ENCODE peak calls at places on chromosomes 4 and X, in eight cellular contexts. Q is neuronal stem cell, S is brain microvascular endothelial cell, X is epithelial cell of esophagus, T is hepatocyte, D is mesenchymal stem cell, V is lung, W is right lobe of liver. U is an unnamed sample.

GRCh38 chr4:110808371-110808878 is 185.5 kb upstream of the PITX2 start:
- DNase-seq in Q (no peak), S (peak), X (peak), T (no peak), D (peak), V (no peak), W (no peak), U (peak)

GRCh38 chrX:72461288-72461687 is 111.4 kb downstream of the HDAC8 start:
- DNase-seq in Q (no peak), S (no peak), X (no peak), T (no peak), D (no peak), V (no peak), W (no peak), U (no peak)

GRCh38 chr4:159926871-159927270 is 824.0 kb downstream of the RAPGEF2 start:
- DNase-seq in Q (no peak), S (no peak), X (peak), T (no peak), D (no peak), V (no peak), W (no peak), U (peak)

GRCh38 chr4:152454398-152455011 is 81.4 kb downstream of the FBXW7 start:
- DNase-seq in Q (no peak), S (no peak), X (peak), T (peak), D (peak), V (no peak), W (no peak), U (peak)

GRCh38 chrX:141133272-141133671 is 43.7 kb downstream of the LDOC1 start:
- DNase-seq in Q (no peak), S (no peak), X (peak), T (no peak), D (no peak), V (no peak), W (no peak), U (no peak)

GRCh38 chr4:146338512-146338911 is 124.2 kb downstream of the REELD1 start:
- DNase-seq in Q (no peak), S (no peak), X (no peak), T (no peak), D (no peak), V (no peak), W (no peak), U (no peak)

GRCh38 chr4:128863314-128864075 is 54.0 kb downstream of the JADE1 start:
- DNase-seq in Q (peak), S (peak), X (peak), T (peak), D (peak), V (peak), W (peak), U (peak)

GRCh38 chr4:56321246-56321645 is 66.0 kb downstream of the AASDH start:
- DNase-seq in Q (no peak), S (no peak), X (no peak), T (no peak), D (no peak), V (no peak), W (no peak), U (no peak)

GRCh38 chr4:182968917-182969650 is 51.9 kb upstream of the DCTD start:
- DNase-seq in Q (no peak), S (no peak), X (no peak), T (no peak), D (no peak), V (no peak), W (no peak), U (no peak)

GRCh38 chr4:86117781-86118302 is 242.0 kb downstream of the MAPK10 start:
- DNase-seq in Q (no peak), S (peak), X (peak), T (peak), D (no peak), V (no peak), W (no peak), U (peak)

GRCh38 chrX:20263474-20263873 is 3.2 kb downstream of the RPS6KA3 start:
- DNase-seq in Q (no peak), S (peak), X (peak), T (no peak), D (peak), V (no peak), W (no peak), U (peak)

GRCh38 chr4:129804458-129804981 is 708.6 kb downstream of the C4orf33 start:
- DNase-seq in Q (no peak), S (no peak), X (no peak), T (no peak), D (no peak), V (no peak), W (no peak), U (no peak)

GRCh38 chr4:22473268-22473667 is 42.6 kb downstream of the ADGRA3 start:
- DNase-seq in Q (no peak), S (peak), X (peak), T (no peak), D (peak), V (no peak), W (no peak), U (peak)

GRCh38 chr4:15696866-15697265 is 6.0 kb upstream of the BST1 start:
- DNase-seq in Q (no peak), S (no peak), X (no peak), T (no peak), D (no peak), V (no peak), W (no peak), U (no peak)

GRCh38 chrX:150363561-150364346 is 637 bp downstream of the MAMLD1 start:
- DNase-seq in Q (no peak), S (no peak), X (peak), T (peak), D (peak), V (peak), W (peak), U (peak)

GRCh38 chr4:149120331-149121014 is 678.3 kb upstream of the NR3C2 start:
- DNase-seq in Q (no peak), S (peak), X (no peak), T (no peak), D (peak), V (no peak), W (no peak), U (peak)

GRCh38 chr4:88027611-88028608 is 20.5 kb downstream of the PKD2 start:
- DNase-seq in Q (no peak), S (peak), X (peak), T (peak), D (peak), V (no peak), W (no peak), U (peak)

GRCh38 chrX:130173190-130173895 is 1.6 kb downstream of the RAB33A start:
- DNase-seq in Q (no peak), S (peak), X (peak), T (no peak), D (peak), V (no peak), W (no peak), U (peak)

GRCh38 chr4:101419324-101420135 is 72.2 kb upstream of the PPP3CA start:
- DNase-seq in Q (peak), S (no peak), X (no peak), T (peak), D (peak), V (no peak), W (no peak), U (peak)

GRCh38 chrX:15916704-15917084 is 62.1 kb upstream of the AP1S2 start:
- DNase-seq in Q (no peak), S (no peak), X (no peak), T (no peak), D (no peak), V (no peak), W (no peak), U (peak)

GRCh38 chr4:85823295-85823694 is 348.3 kb downstream of the ARHGAP24 start:
- DNase-seq in Q (no peak), S (no peak), X (peak), T (no peak), D (no peak), V (no peak), W (no peak), U (peak)

GRCh38 chrX:107826286-107827136 is 845 bp downstream of the MID2 start:
- DNase-seq in Q (peak), S (peak), X (peak), T (peak), D (peak), V (no peak), W (peak), U (peak)

GRCh38 chrX:18351774-18352173 is 2.7 kb downstream of the SCML2 start:
- DNase-seq in Q (no peak), S (no peak), X (no peak), T (no peak), D (no peak), V (no peak), W (no peak), U (no peak)

GRCh38 chr4:116480486-116480990 is 604.8 kb downstream of the TRAM1L1 start:
- DNase-seq in Q (no peak), S (no peak), X (no peak), T (no peak), D (no peak), V (no peak), W (no peak), U (no peak)

GRCh38 chrX:87064522-87064921 is 453.1 kb upstream of the KLHL4 start:
- DNase-seq in Q (no peak), S (no peak), X (no peak), T (no peak), D (no peak), V (no peak), W (no peak), U (no peak)

GRCh38 chr4:141432000-141432712 is 204.2 kb upstream of the IL15 start:
- DNase-seq in Q (no peak), S (no peak), X (no peak), T (no peak), D (no peak), V (no peak), W (no peak), U (no peak)

GRCh38 chr4:147760695-147761094 is 28.8 kb downstream of the ARHGAP10 start:
- DNase-seq in Q (no peak), S (no peak), X (no peak), T (no peak), D (no peak), V (no peak), W (no peak), U (no peak)

GRCh38 chrX:46577116-46578005 is 3.8 kb downstream of the CHST7 start:
- DNase-seq in Q (no peak), S (peak), X (peak), T (no peak), D (peak), V (no peak), W (no peak), U (no peak)

GRCh38 chrX:19904778-19905367 is 17.5 kb upstream of the SH3KBP1 start:
- DNase-seq in Q (no peak), S (no peak), X (peak), T (peak), D (peak), V (no peak), W (no peak), U (peak)

GRCh38 chr4:44120646-44121045 is 328.0 kb downstream of the KCTD8 start:
- DNase-seq in Q (no peak), S (no peak), X (no peak), T (no peak), D (no peak), V (no peak), W (no peak), U (no peak)

GRCh38 chr4:3829211-3829953 is 63.2 kb downstream of the ADRA2C start:
- DNase-seq in Q (no peak), S (no peak), X (no peak), T (no peak), D (no peak), V (no peak), W (no peak), U (no peak)

GRCh38 chr4:155299103-155299502 is 77.7 kb downstream of the MAP9 start:
- DNase-seq in Q (no peak), S (no peak), X (no peak), T (peak), D (no peak), V (no peak), W (no peak), U (no peak)

GRCh38 chr4:2090642-2091041 is 31.5 kb downstream of the NAT8L start:
- DNase-seq in Q (no peak), S (no peak), X (no peak), T (no peak), D (no peak), V (peak), W (peak), U (no peak)

GRCh38 chrX:38807873-38808272 is 6.6 kb downstream of the MID1IP1 start:
- DNase-seq in Q (no peak), S (no peak), X (no peak), T (no peak), D (peak), V (no peak), W (no peak), U (no peak)

GRCh38 chrX:40157228-40158035 is 59.7 kb upstream of the BCOR start:
- DNase-seq in Q (no peak), S (no peak), X (no peak), T (no peak), D (peak), V (no peak), W (no peak), U (no peak)

GRCh38 chr4:13088726-13089658 is 395.1 kb downstream of the RAB28 start:
- DNase-seq in Q (no peak), S (peak), X (peak), T (no peak), D (no peak), V (no peak), W (no peak), U (peak)

DNA sequence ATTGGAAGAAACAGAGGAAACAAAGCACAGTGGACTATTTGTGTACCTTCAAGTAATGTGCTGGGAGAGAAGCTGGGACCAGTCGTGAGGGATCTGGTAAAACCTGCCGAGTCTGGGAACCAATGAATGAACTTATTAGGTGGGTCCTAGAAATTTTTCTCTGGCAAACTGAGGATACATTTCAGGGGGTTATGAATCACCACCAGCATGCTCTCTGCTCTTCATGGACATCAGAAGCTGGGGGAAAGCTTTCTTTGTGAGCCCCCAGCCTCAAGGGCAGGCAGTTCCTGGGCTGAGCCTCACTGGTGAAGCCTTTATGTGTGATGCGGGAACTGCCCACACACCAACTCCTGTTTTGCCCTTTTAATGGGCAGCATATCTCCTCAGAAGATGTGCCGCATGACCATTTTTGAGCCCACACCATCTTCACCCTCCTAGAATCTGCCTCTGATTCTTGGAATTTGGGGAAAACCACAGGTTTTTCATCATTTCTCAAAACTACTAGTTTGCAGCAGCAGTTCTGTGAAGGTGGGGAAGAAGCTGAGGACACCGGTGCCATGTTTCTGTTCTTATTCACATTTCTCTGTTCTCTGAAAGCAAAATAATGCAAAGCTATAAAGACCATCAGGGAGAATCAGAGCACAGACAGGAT is 95.5 kb upstream of the ENPP6 start:
- DNase-seq in Q (no peak), S (no peak), X (no peak), T (no peak), D (no peak), V (no peak), W (peak), U (no peak)
- H3K4me3 ChIP-seq in Q (no peak), S (no peak), X (no peak), T (no peak), D (no peak), V (no peak), W (no peak), U (no peak)

GRCh38 chr4:123816970-123817688 is 420.5 kb downstream of the SPRY1 start:
- DNase-seq in Q (no peak), S (no peak), X (no peak), T (no peak), D (no peak), V (no peak), W (no peak), U (no peak)

GRCh38 chr4:123822353-123822752 is 425.8 kb downstream of the SPRY1 start:
- DNase-seq in Q (no peak), S (no peak), X (no peak), T (no peak), D (no peak), V (no peak), W (no peak), U (no peak)

GRCh38 chr4:123821861-123822260 is 425.3 kb downstream of the SPRY1 start:
- DNase-seq in Q (no peak), S (no peak), X (no peak), T (peak), D (peak), V (no peak), W (no peak), U (peak)

GRCh38 chr4:123816462-123816861 is 419.9 kb downstream of the SPRY1 start:
- DNase-seq in Q (no peak), S (no peak), X (no peak), T (no peak), D (no peak), V (no peak), W (no peak), U (no peak)

DNA sequence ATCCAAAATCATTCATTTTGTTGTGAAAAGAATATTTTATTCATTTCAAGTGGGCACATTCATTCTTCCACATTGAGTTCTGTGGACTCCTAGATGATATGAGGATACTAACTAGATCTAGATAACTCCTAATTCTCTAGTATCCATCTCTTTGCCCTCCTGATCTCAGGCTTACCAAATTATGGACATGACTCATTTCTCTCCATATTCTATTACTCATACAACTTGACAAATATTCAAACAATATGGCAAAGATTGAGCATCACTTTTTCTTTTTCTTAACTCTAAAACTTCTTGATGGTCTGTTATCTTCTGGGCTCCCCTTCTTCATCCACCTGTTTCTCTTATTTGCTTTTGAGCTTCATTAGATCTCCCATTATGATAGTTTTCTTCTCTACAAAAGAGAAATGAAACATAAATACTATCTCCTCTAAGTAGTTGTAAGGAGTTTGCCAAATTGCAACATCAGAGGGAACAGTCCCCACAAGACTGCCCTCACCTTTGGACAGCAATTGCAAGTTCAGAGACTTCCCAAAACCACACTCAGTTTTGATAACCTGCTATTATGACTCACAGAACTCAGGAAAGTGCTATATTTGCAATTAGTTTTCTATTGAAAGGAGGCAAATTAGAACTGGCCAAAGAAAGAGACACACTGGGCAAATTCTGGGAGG is 422.9 kb downstream of the SPRY1 start:
- DNase-seq in Q (no peak), S (no peak), X (peak), T (no peak), D (no peak), V (no peak), W (no peak), U (no peak)
- H3K4me3 ChIP-seq in Q (no peak), S (no peak), X (no peak), T (no peak), D (no peak), V (no peak), W (no peak), U (no peak)

DNA sequence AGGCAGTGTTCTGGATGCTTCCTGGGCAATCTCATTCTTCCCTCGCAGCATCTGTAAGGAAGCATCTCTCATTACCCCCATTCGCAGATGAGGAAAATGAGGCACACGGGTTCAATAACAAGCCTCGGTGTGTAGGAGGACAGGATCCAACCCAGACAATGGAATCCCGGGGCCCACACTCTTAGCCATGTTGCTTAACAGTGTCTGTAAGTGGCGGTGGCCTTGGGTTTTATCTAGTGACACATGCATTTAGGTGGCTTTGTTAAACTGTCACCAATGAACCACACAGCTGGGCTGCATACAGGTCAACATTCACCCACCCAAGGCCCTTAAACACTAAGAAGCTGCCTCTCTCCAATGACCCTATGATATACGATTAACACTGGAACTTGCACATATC is 22.6 kb downstream of the RELL1 start:
- DNase-seq in Q (no peak), S (no peak), X (no peak), T (no peak), D (no peak), V (no peak), W (no peak), U (no peak)
- H3K4me3 ChIP-seq in Q (no peak), S (no peak), X (no peak), T (no peak), D (no peak), V (no peak), W (no peak), U (no peak)

DNA sequence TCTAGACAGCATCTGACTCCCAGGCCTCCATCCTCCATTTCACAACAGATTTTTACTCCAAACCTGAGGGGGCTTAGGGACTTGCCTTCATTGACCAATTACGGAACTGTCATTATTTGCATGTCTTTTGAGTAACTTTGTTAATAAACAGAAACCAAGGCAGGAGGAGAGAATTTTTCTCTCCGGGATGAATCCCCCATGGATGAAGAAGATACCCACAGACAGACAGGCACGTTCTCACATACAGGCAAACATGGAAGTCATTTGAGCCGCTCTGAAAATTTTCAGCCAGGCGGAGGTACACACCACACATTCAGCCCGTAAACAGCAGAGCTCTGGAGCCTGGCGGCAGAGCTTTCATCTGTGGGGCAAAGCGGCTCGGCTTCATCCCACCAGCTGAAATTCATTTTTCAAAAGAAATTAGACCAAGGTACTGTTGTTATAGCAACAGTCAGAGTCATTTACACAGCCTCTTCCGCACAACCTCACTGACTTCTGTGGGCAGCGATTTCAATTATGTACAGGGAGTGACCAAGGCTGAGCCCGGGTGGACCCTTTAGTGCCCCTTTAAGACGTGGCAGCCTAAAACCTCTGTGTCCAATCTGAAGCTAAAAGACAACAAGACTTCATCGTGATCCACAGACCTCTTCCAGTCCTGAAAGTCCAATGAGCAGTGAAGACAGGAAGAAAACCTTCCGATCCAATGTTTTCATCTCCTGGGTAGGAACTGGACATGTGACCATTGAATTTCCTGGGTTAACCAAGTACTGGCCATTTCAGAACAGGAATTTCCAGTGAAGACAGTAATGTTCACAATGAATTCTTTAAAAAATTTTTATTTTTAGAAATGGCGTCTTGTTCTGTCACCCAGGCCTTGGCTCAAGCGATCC is 237.0 kb downstream of the MGST2 start:
- DNase-seq in Q (no peak), S (no peak), X (no peak), T (no peak), D (no peak), V (no peak), W (no peak), U (peak)
- H3K4me3 ChIP-seq in Q (no peak), S (peak), X (peak), T (no peak), D (no peak), V (no peak), W (peak), U (peak)

U was measured in astrocyte of the spinal cord.